ENCODE peak calls at places on chromosomes 4 and X, in four cellular contexts. C, S, T and E are unnamed samples.

GRCh38 chr4:110532901-110533589 is 57.1 kb downstream of the ENPEP start:
- DNase-seq in C (no peak), S (no peak), T (no peak), E (no peak)

GRCh38 chrX:66504481-66504880 is 134.4 kb downstream of the EDA2R start:
- DNase-seq in C (no peak), S (no peak), T (no peak), E (no peak)

GRCh38 chrX:132576945-132577344 is 88.1 kb upstream of the MBNL3 start:
- DNase-seq in C (no peak), S (no peak), T (no peak), E (no peak)

GRCh38 chr4:116668190-116668589 is 417.2 kb downstream of the TRAM1L1 start:
- DNase-seq in C (peak), S (no peak), T (no peak), E (no peak)

GRCh38 chrX:19272452-19272851 is 71.3 kb upstream of the PDHA1 start:
- DNase-seq in C (no peak), S (peak), T (no peak), E (no peak)

GRCh38 chrX:71164071-71164470 is 19.4 kb downstream of the NLGN3 start:
- DNase-seq in C (no peak), S (no peak), T (no peak), E (no peak)

GRCh38 chr4:107721436-107722090 is 1.5 kb upstream of the PAPSS1 start:
- DNase-seq in C (peak), S (no peak), T (peak), E (no peak)

GRCh38 chr4:84159767-84160166 is 339.3 kb downstream of the NKX6-1 start:
- DNase-seq in C (no peak), S (no peak), T (no peak), E (no peak)

GRCh38 chrX:10576777-10577444 is 43.5 kb downstream of the MID1 start:
- DNase-seq in C (no peak), S (no peak), T (no peak), E (no peak)

GRCh38 chrX:50903387-50904027 is 7.0 kb upstream of the BMP15 start:
- DNase-seq in C (peak), S (peak), T (no peak), E (no peak)

GRCh38 chr4:55321707-55322264 is 24.3 kb upstream of the SRD5A3 start:
- DNase-seq in C (peak), S (peak), T (peak), E (peak)

GRCh38 chrX:44012484-44013096 is 39.4 kb upstream of the NDP start:
- DNase-seq in C (no peak), S (peak), T (no peak), E (peak)

GRCh38 chr4:166277851-166278250 is 404.8 kb downstream of the TLL1 start:
- DNase-seq in C (no peak), S (no peak), T (no peak), E (peak)

GRCh38 chrX:65838674-65839073 is 171.2 kb downstream of the MSN start:
- DNase-seq in C (no peak), S (no peak), T (no peak), E (no peak)

GRCh38 chr4:39821951-39822350 is 124.0 kb downstream of the UBE2K start:
- DNase-seq in C (no peak), S (no peak), T (no peak), E (no peak)

GRCh38 chr4:38752393-38752961 is 30.3 kb downstream of the TLR10 start:
- DNase-seq in C (no peak), S (peak), T (no peak), E (peak)

GRCh38 chrX:153669174-153669890 is 4.3 kb downstream of the PNCK start:
- DNase-seq in C (peak), S (no peak), T (peak), E (no peak)

GRCh38 chr4:183960021-183960420 is 54.9 kb downstream of the STOX2 start:
- DNase-seq in C (no peak), S (peak), T (no peak), E (no peak)

GRCh38 chr4:64430933-64431332 is 21.7 kb upstream of the TECRL start:
- DNase-seq in C (no peak), S (no peak), T (no peak), E (no peak)

GRCh38 chr4:169934794-169935400 is 91.3 kb downstream of the MFAP3L start:
- DNase-seq in C (no peak), S (no peak), T (no peak), E (no peak)

GRCh38 chr4:169945636-169946035 is 80.6 kb downstream of the MFAP3L start:
- DNase-seq in C (no peak), S (no peak), T (no peak), E (no peak)

GRCh38 chr4:169941141-169941540 is 85.1 kb downstream of the MFAP3L start:
- DNase-seq in C (no peak), S (no peak), T (no peak), E (no peak)

DNA sequence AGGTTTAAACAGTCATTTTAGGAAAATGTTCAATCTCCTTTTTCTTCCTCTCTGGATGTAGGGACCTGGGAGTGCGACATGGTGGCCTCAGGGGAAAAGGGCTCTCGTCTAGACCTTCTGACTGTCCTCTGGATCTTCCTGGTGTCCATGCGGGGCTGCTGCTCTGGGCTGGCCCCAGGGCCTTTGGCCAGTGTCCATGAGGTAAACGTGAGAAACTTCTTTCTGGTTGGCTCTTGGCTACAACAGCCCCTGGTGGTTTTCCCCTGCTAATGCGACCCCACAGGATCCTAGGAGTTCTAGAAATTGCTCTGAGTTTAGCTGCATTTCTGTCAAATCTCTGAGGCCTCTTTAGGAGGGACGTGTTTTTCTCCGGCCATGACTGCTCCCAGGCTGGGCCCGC is 85.7 kb downstream of the MFAP3L start:
- DNase-seq in C (no peak), S (no peak), T (no peak), E (no peak)
- TF ChIP-seq CTCF in C (no peak), S (no peak), T (no peak), E (no peak)

GRCh38 chrX:21806691-21807090 is 32.7 kb upstream of the MBTPS2 start:
- DNase-seq in C (no peak), S (peak), T (no peak), E (no peak)

GRCh38 chrX:21811832-21812231 is 27.6 kb upstream of the MBTPS2 start:
- DNase-seq in C (no peak), S (no peak), T (no peak), E (no peak)

GRCh38 chrX:21813612-21814368 is 25.6 kb upstream of the MBTPS2 start:
- DNase-seq in C (no peak), S (no peak), T (no peak), E (no peak)

DNA sequence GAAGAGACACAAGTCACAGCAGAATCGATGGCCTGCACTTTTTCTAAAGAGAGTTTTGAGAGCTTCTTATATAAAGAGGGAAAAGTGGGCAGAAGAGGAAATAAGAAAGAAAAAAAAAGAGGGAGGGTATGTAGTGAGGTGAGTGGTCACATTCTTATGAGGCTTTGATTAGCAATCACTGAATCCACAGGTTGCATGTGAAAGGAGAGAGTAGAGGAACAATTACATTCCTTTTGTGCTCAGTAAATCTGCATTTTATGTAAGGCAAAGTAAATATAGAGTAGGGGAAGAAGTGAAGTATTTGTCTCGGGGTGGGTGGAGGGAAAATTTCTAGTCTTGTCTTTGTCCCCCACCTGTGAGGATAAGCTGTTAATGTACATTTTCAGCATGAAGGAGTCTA is 26.8 kb upstream of the MBTPS2 start:
- DNase-seq in C (no peak), S (no peak), T (no peak), E (no peak)
- TF ChIP-seq CTCF in C (no peak), S (no peak), T (no peak), E (no peak)

GRCh38 chrX:30307466-30307865 is 1.7 kb downstream of the NR0B1 start:
- DNase-seq in C (no peak), S (no peak), T (no peak), E (no peak)

GRCh38 chrX:30304866-30305265 is 4.3 kb downstream of the NR0B1 start:
- DNase-seq in C (no peak), S (no peak), T (no peak), E (no peak)

GRCh38 chrX:30310429-30311206 is 1.4 kb upstream of the NR0B1 start:
- DNase-seq in C (no peak), S (no peak), T (no peak), E (no peak)

GRCh38 chrX:30309139-30309571 is at the start of gene NR0B1:
- DNase-seq in C (no peak), S (no peak), T (no peak), E (no peak)

DNA sequence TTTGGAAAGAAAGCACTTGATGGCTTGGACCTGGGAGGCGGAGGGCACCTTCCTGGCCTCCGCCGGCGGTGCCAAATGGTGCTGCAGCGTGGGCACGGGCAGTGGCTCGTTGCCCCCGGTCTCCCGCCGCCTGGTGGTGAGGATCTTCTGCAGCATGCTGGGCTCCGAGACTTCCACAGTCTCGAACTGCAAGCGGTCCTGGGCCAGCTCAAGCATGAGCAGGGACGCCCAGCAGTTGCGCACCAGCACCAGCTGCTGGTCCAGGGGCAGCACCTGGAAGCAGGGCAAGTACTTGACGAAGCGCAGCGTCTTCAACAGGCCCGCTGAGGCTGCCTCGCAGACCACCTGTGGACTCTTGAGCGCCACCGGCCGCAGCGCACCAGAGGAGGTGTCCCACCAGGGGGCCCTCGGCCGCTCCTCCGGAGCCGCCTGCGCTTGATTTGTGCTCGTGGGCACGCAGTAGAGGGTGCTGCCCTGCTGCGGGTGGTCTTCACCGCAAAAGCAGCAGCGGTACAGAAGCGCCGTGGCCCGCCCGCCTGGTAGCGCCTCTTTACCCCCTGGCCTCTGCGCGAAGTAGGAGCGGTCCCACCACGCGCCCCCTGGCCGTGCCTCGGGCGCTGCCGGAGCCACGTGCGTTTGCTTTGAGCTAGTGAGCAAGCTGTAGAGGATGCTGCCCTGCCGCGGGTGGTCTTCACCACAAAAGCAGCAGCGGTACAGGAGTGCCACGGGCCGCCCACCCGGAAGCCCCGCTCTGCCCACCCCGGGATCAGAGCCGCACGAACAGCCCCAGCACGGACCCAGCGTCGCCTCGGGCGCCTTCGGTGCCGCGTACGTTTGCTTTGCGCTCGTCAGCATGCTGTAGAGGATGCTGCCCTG is 689 bp downstream of the NR0B1 start:
- DNase-seq in C (no peak), S (no peak), T (no peak), E (no peak)
- TF ChIP-seq CTCF in C (no peak), S (peak), T (no peak), E (peak)

GRCh38 chr4:61500883-61501282 is 300.8 kb downstream of the ADGRL3 start:
- DNase-seq in C (no peak), S (peak), T (no peak), E (no peak)
- TF ChIP-seq CTCF in C (no peak), S (peak), T (no peak), E (no peak)

GRCh38 chrX:114162068-114162735 is 421.7 kb upstream of the HTR2C start:
- DNase-seq in C (no peak), S (no peak), T (no peak), E (no peak)
- TF ChIP-seq CTCF in C (no peak), S (no peak), T (no peak), E (no peak)

GRCh38 chr4:82691431-82691830 is 107.2 kb downstream of the SCD5 start:
- DNase-seq in C (no peak), S (no peak), T (no peak), E (no peak)
- TF ChIP-seq CTCF in C (no peak), S (no peak), T (no peak), E (no peak)

GRCh38 chr4:86896596-86896995 is 4.4 kb upstream of the C4orf36 start:
- DNase-seq in C (no peak), S (no peak), T (no peak), E (peak)
- TF ChIP-seq CTCF in C (no peak), S (no peak), T (no peak), E (no peak)

GRCh38 chrX:55522577-55523254 is 33.1 kb upstream of the USP51 start:
- DNase-seq in C (no peak), S (no peak), T (no peak), E (no peak)

GRCh38 chrX:55521687-55522086 is 32.0 kb upstream of the USP51 start:
- DNase-seq in C (no peak), S (no peak), T (no peak), E (no peak)

DNA sequence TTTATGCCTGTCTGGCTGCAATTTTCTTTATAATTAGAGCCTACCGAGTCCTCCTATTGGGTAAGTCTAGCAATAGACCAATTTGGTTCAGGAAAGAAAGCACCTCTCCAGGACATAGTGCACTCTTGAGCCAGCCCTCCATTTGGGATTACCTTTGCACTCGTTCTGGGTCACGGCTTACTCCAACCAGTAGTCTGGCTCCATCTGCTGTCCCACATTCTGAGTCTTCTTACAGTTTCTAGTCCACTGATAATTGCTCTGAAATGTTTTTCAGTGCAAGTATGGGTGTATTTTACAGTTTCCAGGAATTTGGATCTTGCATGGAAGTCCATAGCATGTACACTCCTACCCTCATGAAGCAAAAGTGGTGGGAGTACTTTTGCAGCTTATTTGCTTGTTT is 34.8 kb upstream of the USP51 start:
- DNase-seq in C (no peak), S (no peak), T (no peak), E (no peak)
- TF ChIP-seq CTCF in C (no peak), S (no peak), T (no peak), E (no peak)

DNA sequence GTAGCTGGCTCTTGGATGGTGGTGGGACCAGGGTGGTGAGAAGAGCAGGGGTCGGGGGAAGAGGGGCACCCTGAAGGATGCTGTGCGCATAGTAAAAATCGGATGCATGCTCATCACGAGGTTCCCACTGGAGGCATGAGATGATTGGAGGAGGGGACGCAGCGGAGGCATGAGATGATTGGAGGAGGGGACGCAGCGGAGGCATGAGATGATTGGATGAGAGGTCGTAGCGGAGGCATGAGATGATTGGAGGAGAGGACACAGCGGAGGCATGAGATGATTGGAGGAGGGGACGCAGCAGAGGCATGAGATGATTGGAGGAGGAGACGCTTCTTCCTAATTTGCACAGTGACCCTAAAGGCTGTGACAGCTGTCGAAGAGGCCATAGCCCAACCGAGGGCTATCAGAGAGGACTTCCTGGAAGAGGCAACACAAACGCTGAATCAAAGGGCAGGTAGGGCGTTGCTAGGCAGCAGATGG is 106.7 kb downstream of the ADRA2C start:
- DNase-seq in C (no peak), S (no peak), T (no peak), E (no peak)
- TF ChIP-seq CTCF in C (no peak), S (no peak), T (no peak), E (no peak)

DNA sequence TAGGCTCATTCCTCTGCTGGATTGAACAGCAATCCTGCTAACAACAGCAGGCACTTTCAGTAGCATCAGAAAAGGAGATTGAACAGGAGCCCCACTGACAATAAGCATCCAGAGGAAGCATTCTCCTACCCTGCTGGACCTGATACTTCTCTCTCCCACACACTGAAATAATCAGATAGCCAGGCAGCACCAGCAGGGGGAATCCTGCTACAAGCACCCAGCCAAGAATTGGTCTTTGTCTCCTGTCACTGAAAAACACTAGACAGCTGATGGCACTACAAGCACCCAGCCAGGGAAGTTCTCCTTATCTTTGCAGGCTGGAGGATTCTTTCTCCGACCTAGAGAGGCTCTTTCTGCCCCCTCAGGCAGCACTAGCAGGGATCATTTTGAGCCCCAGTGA is 444.3 kb upstream of the GRIA3 start:
- DNase-seq in C (no peak), S (peak), T (no peak), E (peak)
- TF ChIP-seq CTCF in C (no peak), S (peak), T (no peak), E (peak)